ENCODE peak calls at places on chromosome 17, in nine cellular contexts. T, K, R, S, B, D, W, O and A are unnamed samples. For H3K27me3, the result is how much of the 10 kb centered on the place peaks cover.

GRCh38 chr17:27559996-27560481 is 70.9 kb upstream of the LGALS9 start:
- DNase-seq in W (peak), D (no peak), K (peak), R (peak), B (no peak), O (no peak), S (no peak), T (no peak), A (peak)

GRCh38 chr17:5793157-5793556 is 208.8 kb upstream of the NLRP1 start:
- DNase-seq in O (no peak), S (no peak), K (no peak), B (no peak), W (no peak), T (no peak), D (no peak), R (no peak), A (no peak)

GRCh38 chr17:46771601-46772012 is 46.9 kb downstream of the WNT3 start:
- DNase-seq in S (peak), R (no peak), D (no peak), K (no peak), W (no peak), B (no peak), O (no peak), T (no peak), A (no peak)

GRCh38 chr17:57463103-57463885 is 207.0 kb downstream of the MSI2 start:
- DNase-seq in S (peak), B (no peak), T (no peak), O (no peak), W (no peak), R (no peak), K (peak), D (no peak), A (no peak)

GRCh38 chr17:48627625-48628510 is 1.7 kb upstream of the HOXB9 start:
- DNase-seq in B (no peak), T (no peak), W (no peak), D (no peak), R (no peak), O (no peak), K (no peak), S (no peak), A (no peak)

GRCh38 chr17:81806461-81807209 is 2.7 kb downstream of the GCGR start:
- DNase-seq in D (no peak), R (no peak), T (no peak), O (no peak), B (no peak), W (no peak), K (no peak), S (peak), A (no peak)

GRCh38 chr17:43698678-43699437 is 37.1 kb upstream of the MEOX1 start:
- DNase-seq in R (no peak), W (no peak), B (peak), T (no peak), O (no peak), D (peak), S (no peak), K (no peak), A (peak)

GRCh38 chr17:549197-550040 is 165.2 kb downstream of the VPS53 start:
- DNase-seq in T (no peak), O (no peak), D (no peak), B (no peak), S (no peak), R (no peak), W (no peak), K (no peak), A (no peak)

GRCh38 chr17:77214743-77215142 is 74.0 kb downstream of the SEC14L1 start:
- DNase-seq in D (no peak), O (no peak), S (peak), R (no peak), B (no peak), W (no peak), T (no peak), K (peak), A (peak)

GRCh38 chr17:39096435-39097158 is 54.8 kb downstream of the PLXDC1 start:
- DNase-seq in B (no peak), T (no peak), R (peak), S (peak), O (no peak), W (no peak), D (no peak), K (no peak), A (no peak)

GRCh38 chr17:58832514-58832913 is 76.9 kb downstream of the PPM1E start:
- DNase-seq in S (no peak), D (no peak), B (no peak), T (no peak), R (no peak), K (no peak), W (no peak), O (no peak), A (no peak)

GRCh38 chr17:58831780-58832179 is 76.1 kb downstream of the PPM1E start:
- DNase-seq in T (no peak), O (no peak), B (no peak), R (no peak), S (no peak), K (no peak), D (no peak), W (no peak), A (no peak)

DNA sequence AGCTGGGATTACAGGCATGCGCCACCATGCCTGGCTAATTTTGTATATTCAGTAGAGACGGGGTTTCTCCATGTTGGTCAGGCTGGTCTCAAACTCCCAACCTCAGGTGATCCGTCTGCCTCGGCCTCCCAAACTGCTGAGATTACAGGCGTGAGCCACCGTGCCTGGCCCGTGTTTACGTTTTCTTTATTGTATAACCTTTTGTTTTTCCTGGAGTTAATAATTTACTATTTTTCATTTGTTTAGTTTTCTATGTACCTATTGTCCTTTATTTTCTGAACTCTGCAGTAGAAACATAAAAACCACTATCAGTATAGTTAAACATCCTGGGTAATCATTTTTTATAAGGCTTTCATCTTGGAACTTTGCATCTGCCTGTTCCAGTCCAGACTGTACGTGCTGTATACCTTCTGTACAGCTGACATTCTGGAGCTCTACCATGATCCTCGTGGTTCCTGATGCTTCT is 73.6 kb downstream of the PPM1E start:
- DNase-seq in B (no peak), D (no peak), R (no peak), W (no peak), S (no peak), K (no peak), T (no peak), O (no peak), A (no peak)
- H3K27me3 ChIP-seq in B (under half), D (under half), R (under half), W (under half), S (under half), K (under half), T (under half), O (under half), A (under half)

DNA sequence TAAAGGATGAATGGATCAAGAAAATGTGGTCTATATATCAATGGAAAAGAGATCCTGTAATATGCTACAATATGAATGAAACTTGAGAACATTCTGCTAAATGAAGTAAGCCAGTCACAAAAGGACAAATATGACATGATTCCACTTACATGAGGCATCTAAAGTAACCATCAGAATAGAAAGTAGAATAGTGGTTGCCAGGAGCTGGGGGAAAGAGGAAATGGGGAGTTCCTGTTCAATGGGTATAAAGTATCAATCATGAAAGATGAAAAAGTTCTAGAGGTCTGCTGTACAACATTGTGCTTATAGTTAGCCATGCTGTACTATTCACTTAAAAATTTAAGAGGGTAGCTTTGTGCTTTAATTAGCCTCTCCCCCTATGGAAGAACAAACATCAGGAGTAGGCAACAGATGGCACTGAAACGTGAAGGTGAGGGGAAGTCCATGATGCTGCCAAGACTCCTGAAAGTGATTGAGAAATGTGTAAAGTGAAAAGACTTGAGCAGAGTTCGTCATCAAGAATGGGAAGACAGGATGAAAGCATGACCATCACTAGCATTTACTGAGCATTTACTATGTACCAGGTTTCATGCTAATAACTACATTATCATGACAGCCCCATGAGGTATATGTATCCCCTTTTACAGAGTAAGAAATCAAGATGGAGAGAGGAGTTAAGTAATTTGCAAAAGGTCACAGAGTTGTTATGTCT is 167.2 kb downstream of the CYB561 start:
- DNase-seq in D (no peak), S (no peak), R (no peak), O (no peak), K (peak), B (no peak), T (no peak), W (no peak), A (no peak)
- H3K27ac ChIP-seq in D (no peak), S (no peak), R (no peak), O (no peak), K (peak), B (peak), T (peak), W (no peak), A (no peak)

DNA sequence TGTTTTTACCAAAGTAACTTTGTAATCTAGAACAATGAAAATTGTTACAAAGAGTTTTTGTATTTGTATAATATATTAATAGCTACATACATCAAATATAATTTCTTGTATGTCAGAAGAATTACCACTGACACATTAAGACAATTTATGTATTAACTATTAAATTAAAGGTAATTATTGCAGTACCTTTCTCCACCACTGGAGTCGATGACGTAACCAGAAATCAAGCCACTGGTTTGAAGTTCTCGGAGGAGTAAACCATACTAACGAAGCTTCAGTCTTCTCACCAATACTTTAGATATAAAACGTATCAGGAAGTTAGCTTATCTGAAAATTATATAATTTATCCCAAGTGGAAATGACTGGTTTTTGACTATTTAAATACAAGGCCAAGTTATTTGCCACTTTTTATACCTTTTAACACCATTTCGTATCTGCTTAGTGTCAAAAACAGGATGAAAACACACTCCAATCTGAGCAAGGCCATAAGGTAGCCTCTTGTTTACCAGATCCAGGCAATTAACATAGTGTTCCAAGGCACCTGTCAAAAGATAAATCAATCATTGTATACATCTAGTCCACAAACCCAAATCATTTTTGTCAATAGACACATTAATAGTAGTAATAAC is 4.3 kb downstream of the POLG2 start:
- DNase-seq in R (no peak), T (no peak), B (no peak), O (no peak), W (no peak), K (no peak), S (no peak), D (no peak), A (no peak)
- TF ChIP-seq CTCF in R (peak), T (peak), B (peak), O (peak), W (peak), K (peak), S (no peak), D (peak), A (peak)

GRCh38 chr17:36941265-36942021 is 4.2 kb downstream of the LHX1 start:
- DNase-seq in W (no peak), B (no peak), O (no peak), S (no peak), D (no peak), T (no peak), R (no peak), K (no peak), A (no peak)
- H3K27me3 ChIP-seq in W (under half), B (half or more), O (half or more), S (half or more), D (half or more), T (under half), R (half or more), K (half or more), A (half or more)

GRCh38 chr17:67139784-67140665 is 95.7 kb downstream of the CACNG1 start:
- DNase-seq in D (no peak), W (no peak), B (no peak), K (peak), R (no peak), T (no peak), O (no peak), S (no peak), A (no peak)
- H3K27ac ChIP-seq in D (no peak), W (no peak), B (no peak), K (no peak), R (no peak), T (no peak), O (no peak), S (no peak), A (no peak)

GRCh38 chr17:7841622-7842379 is 7.8 kb downstream of the KDM6B start:
- DNase-seq in T (no peak), W (peak), R (peak), B (peak), K (peak), D (peak), O (peak), S (peak), A (peak)
- TF ChIP-seq CTCF in T (no peak), W (peak), R (peak), B (no peak), K (peak), D (peak), O (no peak), S (peak), A (peak)

GRCh38 chr17:83065660-83066542 is 13.5 kb upstream of the METRNL start:
- DNase-seq in S (peak), K (no peak), W (peak), D (no peak), T (no peak), O (no peak), B (peak), R (peak), A (no peak)
- H3K27me3 ChIP-seq in S (under half), K (under half), W (under half), D (under half), T (under half), O (under half), B (under half), R (under half), A (under half)

DNA sequence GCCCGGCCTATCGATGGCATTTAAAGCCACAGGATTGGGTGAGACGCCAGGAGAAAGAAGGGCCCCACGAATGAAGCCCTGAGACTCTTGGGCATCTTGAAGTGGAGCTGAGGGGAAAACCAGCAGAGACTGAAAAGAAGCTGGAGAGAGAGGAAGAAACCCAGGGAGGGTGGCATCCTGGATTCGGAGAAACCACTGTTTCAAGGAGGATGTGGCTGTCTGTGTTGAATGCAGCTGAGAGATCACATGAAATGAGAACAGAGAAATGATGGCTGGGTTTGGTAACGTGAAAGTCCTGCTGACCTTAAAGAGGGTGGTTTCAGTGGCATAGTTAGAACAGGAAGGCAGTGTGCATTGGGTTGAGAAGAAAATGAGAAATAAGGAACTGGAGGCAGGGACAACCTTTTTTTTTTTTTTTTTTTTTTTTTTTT is 3.8 kb downstream of the TNFSF12 start:
- DNase-seq in T (no peak), O (no peak), R (no peak), K (no peak), S (no peak), D (no peak), W (no peak), B (no peak), A (no peak)
- H3K27ac ChIP-seq in T (no peak), O (no peak), R (peak), K (no peak), S (no peak), D (no peak), W (peak), B (peak), A (no peak)

GRCh38 chr17:41891135-41892065 is 26.2 kb upstream of the KLHL11 start:
- DNase-seq in T (peak), R (no peak), S (no peak), K (no peak), B (no peak), W (no peak), O (no peak), D (no peak), A (no peak)

GRCh38 chr17:41893384-41893783 is 25.4 kb downstream of the ACLY start:
- DNase-seq in O (no peak), S (no peak), R (no peak), D (no peak), K (no peak), W (no peak), B (no peak), T (no peak), A (no peak)

GRCh38 chr17:41894791-41895331 is 23.9 kb downstream of the ACLY start:
- DNase-seq in K (no peak), W (peak), R (no peak), T (no peak), O (no peak), B (no peak), D (no peak), S (no peak), A (no peak)

GRCh38 chr17:41895617-41896016 is 23.1 kb downstream of the ACLY start:
- DNase-seq in R (peak), T (no peak), S (peak), D (no peak), B (no peak), W (no peak), K (no peak), O (no peak), A (peak)

GRCh38 chr17:41896726-41897125 is 22.0 kb downstream of the ACLY start:
- DNase-seq in D (no peak), R (no peak), K (no peak), S (no peak), O (no peak), W (no peak), T (no peak), B (no peak), A (no peak)
- TF ChIP-seq CTCF in D (no peak), R (no peak), K (no peak), S (peak), O (no peak), W (no peak), T (no peak), B (no peak), A (no peak)